ENCODE peak calls at places on chromosomes 12 and 14, in six cellular contexts. S, L, T, R, E and H are unnamed samples.

GRCh38 chr12:117032593-117033381 is 66.4 kb downstream of the TESC start:
- DNase-seq in S (no peak), L (no peak), T (no peak), R (no peak), E (peak), H (no peak)

GRCh38 chr12:48903363-48903981 is 21.8 kb downstream of the FKBP11 start:
- DNase-seq in S (no peak), L (peak), T (no peak), R (no peak), E (no peak), H (no peak)

GRCh38 chr12:70598467-70599194 is 38.6 kb downstream of the PTPRB start:
- DNase-seq in S (no peak), L (peak), T (no peak), R (no peak), E (no peak), H (no peak)

GRCh38 chr12:109346920-109347319 is 780 bp upstream of the MYO1H start:
- DNase-seq in S (no peak), L (no peak), T (no peak), R (no peak), E (no peak), H (no peak)

GRCh38 chr12:128258866-128259555 is 8.0 kb upstream of the TMEM132C start:
- DNase-seq in S (no peak), L (no peak), T (no peak), R (no peak), E (no peak), H (no peak)

GRCh38 chr12:83818888-83819287 is 1093.7 kb downstream of the SLC6A15 start:
- DNase-seq in S (no peak), L (peak), T (no peak), R (no peak), E (no peak), H (no peak)

GRCh38 chr12:1662761-1663439 is 28.0 kb upstream of the ADIPOR2 start:
- DNase-seq in S (no peak), L (peak), T (no peak), R (peak), E (no peak), H (no peak)

GRCh38 chr12:116248433-116248832 is 29.1 kb downstream of the MED13L start:
- DNase-seq in S (no peak), L (no peak), T (no peak), R (no peak), E (no peak), H (no peak)

GRCh38 chr14:20789230-20789813 is 8.3 kb downstream of the RNASE6 start:
- DNase-seq in S (no peak), L (no peak), T (no peak), R (no peak), E (no peak), H (no peak)

GRCh38 chr14:71629765-71630502 is 302.3 kb upstream of the RGS6 start:
- DNase-seq in S (no peak), L (peak), T (no peak), R (no peak), E (no peak), H (no peak)

GRCh38 chr14:51023964-51024363 is 70.9 kb downstream of the TRIM9 start:
- DNase-seq in S (no peak), L (no peak), T (no peak), R (no peak), E (no peak), H (no peak)

GRCh38 chr14:105974902-105975301 is 448.5 kb downstream of the TMEM121 start:
- DNase-seq in S (peak), L (no peak), T (peak), R (no peak), E (peak), H (no peak)

GRCh38 chr14:93797536-93797935 is 9.3 kb upstream of the PRIMA1 start:
- DNase-seq in S (no peak), L (no peak), T (no peak), R (no peak), E (no peak), H (no peak)

GRCh38 chr12:48454675-48455074 is 17.7 kb upstream of the ANP32D start:
- DNase-seq in S (no peak), L (peak), T (no peak), R (no peak), E (no peak), H (no peak)

GRCh38 chr14:66772146-66772545 is 264.2 kb downstream of the GPHN start:
- DNase-seq in S (no peak), L (no peak), T (no peak), R (no peak), E (no peak), H (no peak)

GRCh38 chr12:92421701-92422100 is 276.1 kb upstream of the BTG1 start:
- DNase-seq in S (no peak), L (peak), T (no peak), R (no peak), E (no peak), H (no peak)